ENCODE peak calls at places on chromosomes 1 and 21, in six cellular contexts. P, D, T, I, Z and Y are unnamed samples.

GRCh38 chr1:30747028-30748008 is 10.3 kb downstream of the LAPTM5 start:
- DNase-seq in Z (no peak), I (no peak), P (no peak), T (no peak), D (no peak), Y (no peak)

GRCh38 chr21:44857127-44857892 is 16.2 kb downstream of the PTTG1IP start:
- DNase-seq in D (no peak), Z (no peak), P (no peak), T (no peak), I (no peak), Y (no peak)

GRCh38 chr1:29774355-29774754 is 538.0 kb downstream of the PTPRU start:
- DNase-seq in T (no peak), D (no peak), P (no peak), I (no peak), Z (no peak), Y (no peak)

GRCh38 chr21:22224261-22224660 is 1226.1 kb downstream of the NCAM2 start:
- DNase-seq in D (no peak), P (no peak), I (no peak), Z (no peak), T (no peak), Y (no peak)

GRCh38 chr1:155254228-155254713 is 1.0 kb downstream of the ENTREP3 start:
- DNase-seq in P (no peak), I (no peak), Z (no peak), D (no peak), T (no peak), Y (no peak)

GRCh38 chr1:44294588-44295007 is 60.5 kb downstream of the ERI3 start:
- DNase-seq in P (no peak), I (peak; percentile 76), Z (peak; percentile 79), D (no peak), T (no peak), Y (no peak)

GRCh38 chr1:204426035-204426436 is 14.4 kb upstream of the PPP1R15B start:
- DNase-seq in I (peak; percentile 49), D (no peak), T (peak; percentile 88), P (no peak), Z (peak; percentile 41), Y (no peak)

GRCh38 chr21:24110846-24111245 is 1496.4 kb downstream of the MRPL39 start:
- DNase-seq in T (no peak), Z (no peak), I (no peak), P (no peak), D (no peak), Y (no peak)

GRCh38 chr1:159973350-159973940 is 19.4 kb upstream of the SLAMF9 start:
- DNase-seq in D (no peak), I (no peak), Z (no peak), T (no peak), P (no peak), Y (no peak)

GRCh38 chr1:236837897-236838296 is 42.8 kb downstream of the MTR start:
- DNase-seq in P (no peak), I (no peak), D (no peak), T (peak; percentile 42), Z (no peak), Y (no peak)

GRCh38 chr1:239367417-239367816 is 19.0 kb upstream of the CHRM3 start:
- DNase-seq in D (no peak), Z (no peak), I (no peak), P (no peak), T (no peak), Y (no peak)

GRCh38 chr1:951364-951763 is 7.7 kb downstream of the NOC2L start:
- DNase-seq in I (peak; percentile 44), D (no peak), P (no peak), Z (peak; percentile 39), T (no peak), Y (no peak)

GRCh38 chr1:235739631-235740030 is 90.0 kb upstream of the GNG4 start:
- DNase-seq in P (no peak), I (peak; percentile 20), T (no peak), Z (peak; percentile 29), D (no peak), Y (no peak)
- TF ChIP-seq CTCF in P (no peak), I (no peak), T (no peak), Z (no peak), D (no peak), Y (no peak)

DNA sequence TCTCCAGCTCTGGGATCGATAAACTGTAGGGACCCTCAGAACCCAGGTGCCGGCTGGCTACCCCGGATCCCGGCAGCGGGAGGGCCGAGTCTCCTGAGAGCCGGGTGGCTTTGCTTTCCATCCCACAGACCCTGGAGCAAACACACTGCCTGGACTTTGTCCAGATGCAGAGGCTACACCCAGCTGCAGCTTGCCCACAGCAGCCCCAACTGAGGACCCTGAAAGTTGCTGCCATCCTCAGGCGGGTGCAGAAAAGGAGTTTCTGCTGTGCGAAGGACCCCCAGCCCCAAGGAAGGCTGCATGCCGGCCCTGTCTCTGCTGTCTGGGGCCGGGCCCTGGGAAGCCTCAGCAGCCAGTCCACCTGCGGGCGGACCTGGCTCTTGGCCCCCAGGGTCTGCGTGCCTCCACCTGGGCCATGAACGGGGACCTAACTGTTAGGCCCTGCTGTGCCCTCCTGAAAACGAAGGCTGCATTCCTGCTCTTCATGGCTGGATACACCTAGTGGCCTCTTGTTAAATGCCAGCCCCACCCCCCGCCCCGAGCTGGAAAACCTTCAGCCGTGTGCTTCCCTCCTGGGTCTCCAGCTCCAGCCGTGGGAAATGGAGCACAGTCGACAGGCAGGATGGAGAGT is 97.5 kb upstream of the ARHGEF16 start:
- DNase-seq in P (no peak), I (no peak), Z (no peak), D (no peak), T (no peak), Y (no peak)
- TF ChIP-seq CTCF in P (no peak), I (no peak), Z (no peak), D (no peak), T (no peak), Y (no peak)

DNA sequence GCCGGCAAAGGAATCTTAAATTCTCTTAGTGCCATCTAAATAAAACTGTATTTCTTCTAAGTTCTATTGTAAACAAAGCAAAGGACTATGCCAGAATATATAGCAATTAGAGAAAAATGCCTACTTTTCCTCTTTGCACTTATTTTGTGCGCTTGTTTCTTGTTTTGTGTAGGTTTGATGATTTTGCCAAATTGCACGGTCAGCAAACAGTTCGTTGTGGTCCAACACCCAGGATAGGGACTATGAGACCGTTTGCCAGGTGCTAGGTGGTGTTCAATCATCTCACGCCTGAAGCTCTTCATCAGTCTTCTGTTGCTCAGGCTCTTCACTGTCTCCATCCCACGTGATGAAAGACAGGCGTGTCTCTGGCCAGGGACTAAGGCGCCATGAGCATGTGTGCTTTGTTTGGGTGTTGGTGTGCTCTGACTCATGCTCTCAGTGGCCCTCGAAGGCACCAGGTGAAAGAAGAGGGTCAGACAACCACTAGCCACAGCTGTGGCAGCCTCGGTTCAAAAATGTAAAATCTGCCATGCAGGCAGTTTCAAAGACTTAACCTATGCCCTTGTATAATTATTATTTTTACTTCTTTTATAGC is 36.9 kb upstream of the KCNE1 start:
- DNase-seq in T (peak; percentile 31), I (no peak), D (no peak), P (no peak), Z (no peak), Y (no peak)
- TF ChIP-seq CTCF in T (no peak), I (no peak), D (no peak), P (no peak), Z (no peak), Y (no peak)

DNA sequence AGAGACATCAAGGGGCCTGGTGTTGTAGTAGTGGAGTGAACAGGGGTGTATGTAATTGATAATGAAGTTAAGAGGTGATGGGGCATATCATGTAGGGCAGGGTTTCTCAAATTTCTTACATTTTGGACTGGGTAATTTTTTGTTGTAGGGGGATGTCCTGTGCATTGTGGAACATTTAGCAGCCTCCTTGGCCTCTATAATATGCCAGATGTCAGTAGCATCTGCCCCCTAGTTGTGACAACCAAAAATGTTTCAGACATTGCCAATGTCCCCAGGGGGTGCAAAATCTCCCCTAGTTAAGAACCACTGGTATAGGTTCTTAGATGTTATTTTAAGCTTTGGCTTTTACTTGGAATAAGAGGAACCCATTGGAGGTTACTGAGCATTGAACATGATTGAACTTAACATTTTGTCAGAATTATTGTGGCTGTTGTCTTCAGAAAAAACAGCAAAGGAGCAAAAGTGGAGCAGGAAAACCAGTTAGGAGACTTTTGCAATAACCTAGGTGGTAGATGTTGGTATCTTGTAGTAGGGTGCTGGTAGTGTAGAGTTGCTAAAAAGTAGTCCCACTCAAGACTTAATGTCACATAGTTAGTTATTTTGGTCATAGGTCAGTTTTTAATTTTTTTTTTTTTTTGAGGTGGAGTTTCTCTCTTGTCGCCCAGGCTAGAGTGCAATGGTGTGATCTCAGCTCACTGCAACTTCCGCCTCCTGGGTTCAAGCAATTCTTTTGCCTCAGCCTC is 6.2 kb downstream of the ZNF326 start:
- DNase-seq in Z (no peak), P (no peak), T (no peak), I (no peak), D (no peak), Y (no peak)
- TF ChIP-seq CTCF in Z (no peak), P (no peak), T (no peak), I (no peak), D (peak; percentile 7), Y (no peak)

GRCh38 chr1:246530482-246530881 is 23.4 kb upstream of the SMYD3 start:
- DNase-seq in P (no peak), Z (no peak), T (no peak), D (no peak), I (no peak), Y (no peak)

GRCh38 chr1:246526915-246527314 is 19.8 kb upstream of the SMYD3 start:
- DNase-seq in Z (no peak), D (no peak), I (no peak), T (no peak), P (no peak), Y (no peak)

GRCh38 chr1:246527402-246528088 is 20.5 kb upstream of the SMYD3 start:
- DNase-seq in I (no peak), T (no peak), D (no peak), P (no peak), Z (peak; percentile 6), Y (no peak)

GRCh38 chr1:246528933-246529731 is 22.1 kb upstream of the SMYD3 start:
- DNase-seq in Z (no peak), T (no peak), I (no peak), P (no peak), D (no peak), Y (no peak)

DNA sequence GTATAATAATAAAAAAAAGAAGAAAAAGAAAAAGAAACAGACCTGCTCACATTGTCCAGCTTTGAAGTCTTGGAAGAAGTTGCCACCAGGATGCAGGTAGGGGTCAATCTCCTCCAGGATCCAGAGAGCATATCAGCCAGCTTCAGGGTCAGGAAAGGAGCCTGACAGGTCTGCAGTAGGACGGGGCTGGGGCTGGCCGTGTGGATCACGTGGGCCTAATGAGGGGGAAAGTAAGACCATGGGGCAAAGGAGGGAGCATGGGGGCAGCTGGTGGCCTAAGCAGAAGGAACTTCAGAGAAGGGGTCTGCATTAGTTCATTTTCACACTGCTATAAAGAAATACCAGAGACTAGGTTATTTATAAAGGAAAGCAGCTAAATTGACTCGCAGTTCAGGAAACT is 19.3 kb upstream of the SMYD3 start:
- DNase-seq in Z (no peak), T (no peak), P (no peak), D (no peak), I (no peak), Y (no peak)
- TF ChIP-seq CTCF in Z (no peak), T (no peak), P (no peak), D (no peak), I (no peak), Y (no peak)